ENCODE peak calls at places on chromosomes 12 and 14, in five cellular contexts. One of them, this sample, is unnamed.

GRCh38 chr14:74531467-74531866 is 37.9 kb downstream of the ISCA2 start:
- DNase-seq in left ventricle myocardium inferior: peak
- DNase-seq in colonic mucosa: peak
- DNase-seq in NT2/D1: peak
- DNase-seq in right lobe of liver: no peak
- DNase-seq in this sample: no peak

GRCh38 chr14:69259531-69260245 is at the start of gene GALNT16:
- DNase-seq in left ventricle myocardium inferior: peak
- DNase-seq in colonic mucosa: peak
- DNase-seq in right lobe of liver: no peak
- DNase-seq in NT2/D1: no peak
- DNase-seq in this sample: no peak

GRCh38 chr14:65949711-65950516 is 536.3 kb upstream of the CCDC196 start:
- DNase-seq in left ventricle myocardium inferior: peak
- DNase-seq in NT2/D1: no peak
- DNase-seq in colonic mucosa: peak
- DNase-seq in right lobe of liver: peak
- DNase-seq in this sample: peak

GRCh38 chr14:94961761-94962575 is 192.1 kb upstream of the GSC start:
- DNase-seq in colonic mucosa: no peak
- DNase-seq in NT2/D1: no peak
- DNase-seq in right lobe of liver: no peak
- DNase-seq in left ventricle myocardium inferior: no peak
- DNase-seq in this sample: no peak

GRCh38 chr12:124863409-124864325 is at the start of gene SCARB1:
- DNase-seq in left ventricle myocardium inferior: peak
- DNase-seq in colonic mucosa: peak
- DNase-seq in right lobe of liver: peak
- DNase-seq in NT2/D1: peak
- DNase-seq in this sample: peak

GRCh38 chr12:118922405-118922804 is 58.9 kb upstream of the SRRM4 start:
- DNase-seq in left ventricle myocardium inferior: no peak
- DNase-seq in NT2/D1: peak
- DNase-seq in right lobe of liver: no peak
- DNase-seq in colonic mucosa: no peak
- DNase-seq in this sample: no peak

GRCh38 chr12:125284087-125284486 is 218.9 kb downstream of the AACS start:
- DNase-seq in left ventricle myocardium inferior: no peak
- DNase-seq in colonic mucosa: no peak
- DNase-seq in NT2/D1: no peak
- DNase-seq in right lobe of liver: no peak
- DNase-seq in this sample: no peak

GRCh38 chr12:67161322-67161918 is 107.7 kb upstream of the CAND1 start:
- DNase-seq in colonic mucosa: peak
- DNase-seq in NT2/D1: peak
- DNase-seq in left ventricle myocardium inferior: no peak
- DNase-seq in right lobe of liver: no peak
- DNase-seq in this sample: no peak

GRCh38 chr12:63753743-63754142 is 26.0 kb upstream of the RXYLT1 start:
- DNase-seq in NT2/D1: no peak
- DNase-seq in colonic mucosa: no peak
- DNase-seq in left ventricle myocardium inferior: no peak
- DNase-seq in right lobe of liver: no peak
- DNase-seq in this sample: no peak

GRCh38 chr12:21296751-21297406 is 37.8 kb downstream of the SLCO1A2 start:
- DNase-seq in NT2/D1: no peak
- DNase-seq in right lobe of liver: no peak
- DNase-seq in colonic mucosa: no peak
- DNase-seq in left ventricle myocardium inferior: no peak
- DNase-seq in this sample: no peak

GRCh38 chr12:116687888-116688287 is 50.0 kb downstream of the SPRING1 start:
- DNase-seq in colonic mucosa: peak
- DNase-seq in NT2/D1: peak
- DNase-seq in left ventricle myocardium inferior: peak
- DNase-seq in right lobe of liver: no peak
- DNase-seq in this sample: no peak

GRCh38 chr12:114694436-114695304 is 10.7 kb upstream of the TBX3 start:
- DNase-seq in right lobe of liver: no peak
- DNase-seq in colonic mucosa: no peak
- DNase-seq in NT2/D1: no peak
- DNase-seq in left ventricle myocardium inferior: no peak
- DNase-seq in this sample: peak

GRCh38 chr14:99190696-99191662 is 81.0 kb downstream of the BCL11B start:
- DNase-seq in left ventricle myocardium inferior: no peak
- DNase-seq in NT2/D1: no peak
- DNase-seq in right lobe of liver: no peak
- DNase-seq in colonic mucosa: no peak
- DNase-seq in this sample: no peak

GRCh38 chr14:101354726-101355125 is 206.6 kb upstream of the DIO3 start:
- DNase-seq in right lobe of liver: no peak
- DNase-seq in colonic mucosa: no peak
- DNase-seq in NT2/D1: no peak
- DNase-seq in left ventricle myocardium inferior: no peak
- DNase-seq in this sample: peak

GRCh38 chr12:111578276-111578970 is 20.7 kb downstream of the ATXN2 start:
- DNase-seq in left ventricle myocardium inferior: no peak
- DNase-seq in right lobe of liver: no peak
- DNase-seq in NT2/D1: no peak
- DNase-seq in colonic mucosa: no peak
- DNase-seq in this sample: no peak

GRCh38 chr14:90168425-90169105 is 87.8 kb upstream of the PSMC1 start:
- DNase-seq in colonic mucosa: no peak
- DNase-seq in left ventricle myocardium inferior: no peak
- DNase-seq in NT2/D1: no peak
- DNase-seq in right lobe of liver: no peak
- DNase-seq in this sample: no peak

GRCh38 chr14:63787995-63788946 is 60.4 kb upstream of the SGPP1 start:
- DNase-seq in NT2/D1: no peak
- DNase-seq in colonic mucosa: no peak
- DNase-seq in left ventricle myocardium inferior: no peak
- DNase-seq in right lobe of liver: no peak
- DNase-seq in this sample: no peak

GRCh38 chr12:130666645-130667044 is 49.5 kb downstream of the RIMBP2 start:
- DNase-seq in right lobe of liver: no peak
- DNase-seq in NT2/D1: no peak
- DNase-seq in colonic mucosa: no peak
- DNase-seq in left ventricle myocardium inferior: no peak
- DNase-seq in this sample: no peak

GRCh38 chr12:5783274-5783920 is 161.7 kb downstream of the ANO2 start:
- DNase-seq in left ventricle myocardium inferior: no peak
- DNase-seq in NT2/D1: no peak
- DNase-seq in right lobe of liver: no peak
- DNase-seq in colonic mucosa: no peak
- DNase-seq in this sample: no peak

GRCh38 chr14:94689218-94689984 is 77.2 kb downstream of the SERPINA3 start:
- DNase-seq in colonic mucosa: peak
- DNase-seq in right lobe of liver: peak
- DNase-seq in left ventricle myocardium inferior: peak
- DNase-seq in NT2/D1: peak
- DNase-seq in this sample: peak

GRCh38 chr12:47995976-47996375 is 8.3 kb downstream of the COL2A1 start:
- DNase-seq in NT2/D1: no peak
- DNase-seq in right lobe of liver: no peak
- DNase-seq in colonic mucosa: no peak
- DNase-seq in left ventricle myocardium inferior: no peak
- DNase-seq in this sample: no peak

GRCh38 chr12:45909041-45909713 is 81.2 kb downstream of the SCAF11 start:
- DNase-seq in right lobe of liver: no peak
- DNase-seq in left ventricle myocardium inferior: no peak
- DNase-seq in colonic mucosa: no peak
- DNase-seq in NT2/D1: no peak
- DNase-seq in this sample: no peak

GRCh38 chr14:89198544-89199329 is 218.3 kb downstream of the FOXN3 start:
- DNase-seq in right lobe of liver: no peak
- DNase-seq in colonic mucosa: no peak
- DNase-seq in NT2/D1: no peak
- DNase-seq in left ventricle myocardium inferior: no peak
- DNase-seq in this sample: no peak

GRCh38 chr12:131251336-131252101 is 297.8 kb downstream of the ADGRD1 start:
- DNase-seq in NT2/D1: no peak
- DNase-seq in right lobe of liver: no peak
- DNase-seq in left ventricle myocardium inferior: no peak
- DNase-seq in colonic mucosa: no peak
- DNase-seq in this sample: no peak

GRCh38 chr12:90172524-90172923 is 463.9 kb upstream of the ATP2B1 start:
- DNase-seq in right lobe of liver: no peak
- DNase-seq in left ventricle myocardium inferior: no peak
- DNase-seq in NT2/D1: no peak
- DNase-seq in colonic mucosa: no peak
- DNase-seq in this sample: no peak

GRCh38 chr12:26034371-26035142 is 76.1 kb downstream of the RASSF8 start:
- DNase-seq in right lobe of liver: no peak
- DNase-seq in NT2/D1: no peak
- DNase-seq in left ventricle myocardium inferior: no peak
- DNase-seq in colonic mucosa: no peak
- DNase-seq in this sample: no peak

GRCh38 chr12:54047160-54047963 is 6.3 kb upstream of the HOXC4 start:
- DNase-seq in left ventricle myocardium inferior: no peak
- DNase-seq in right lobe of liver: no peak
- DNase-seq in colonic mucosa: no peak
- DNase-seq in NT2/D1: no peak
- DNase-seq in this sample: no peak
- H3K4me3 ChIP-seq in left ventricle myocardium inferior: peak
- H3K4me3 ChIP-seq in right lobe of liver: no peak
- H3K4me3 ChIP-seq in colonic mucosa: no peak
- H3K4me3 ChIP-seq in NT2/D1: peak
- H3K4me3 ChIP-seq in this sample: peak

DNA sequence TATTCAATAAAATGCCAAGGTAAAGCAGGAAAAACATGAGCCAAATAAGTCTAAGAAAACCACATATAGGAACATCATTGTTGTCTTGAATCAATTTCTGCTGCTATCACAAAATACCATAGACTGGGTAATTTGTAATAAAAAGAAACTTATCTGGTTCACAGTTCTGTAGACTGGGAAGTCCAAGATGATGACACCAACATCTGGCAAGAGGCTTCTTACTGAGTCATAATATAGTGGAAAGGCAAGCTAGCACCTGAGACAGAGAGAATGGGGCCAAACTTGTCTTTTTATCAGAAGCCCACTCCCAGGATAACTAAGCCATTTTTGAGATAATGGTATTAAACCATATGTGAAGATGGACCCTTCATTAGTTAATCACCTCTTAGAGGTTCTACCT is 975.9 kb downstream of the FLRT2 start:
- DNase-seq in NT2/D1: no peak
- DNase-seq in right lobe of liver: no peak
- DNase-seq in left ventricle myocardium inferior: no peak
- DNase-seq in colonic mucosa: no peak
- DNase-seq in this sample: no peak
- H3K4me3 ChIP-seq in NT2/D1: no peak
- H3K4me3 ChIP-seq in right lobe of liver: no peak
- H3K4me3 ChIP-seq in left ventricle myocardium inferior: no peak
- H3K4me3 ChIP-seq in colonic mucosa: no peak
- H3K4me3 ChIP-seq in this sample: no peak

DNA sequence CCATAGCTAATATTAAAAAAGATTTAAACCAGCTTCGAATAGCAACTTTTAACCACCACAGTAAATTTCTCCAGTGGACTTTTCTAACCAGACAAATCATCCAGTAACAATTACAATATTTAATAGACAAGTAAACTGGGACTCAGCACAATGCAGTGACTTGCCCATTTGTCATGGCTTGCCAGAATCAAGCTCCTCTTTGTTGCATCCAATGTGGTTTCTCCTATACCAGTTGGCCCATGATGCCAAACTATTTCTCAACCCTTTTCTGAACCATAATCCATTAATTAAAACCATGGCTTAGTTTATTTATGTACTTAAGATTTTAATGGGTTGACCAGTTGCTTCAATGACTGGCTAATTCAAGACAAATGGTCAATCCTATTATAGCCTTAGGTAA is 64.4 kb downstream of the DIO2 start:
- DNase-seq in NT2/D1: no peak
- DNase-seq in right lobe of liver: no peak
- DNase-seq in left ventricle myocardium inferior: no peak
- DNase-seq in colonic mucosa: no peak
- DNase-seq in this sample: no peak
- H3K4me3 ChIP-seq in NT2/D1: no peak
- H3K4me3 ChIP-seq in right lobe of liver: no peak
- H3K4me3 ChIP-seq in left ventricle myocardium inferior: no peak
- H3K4me3 ChIP-seq in colonic mucosa: no peak
- H3K4me3 ChIP-seq in this sample: no peak

GRCh38 chr12:132610051-132610759 is at the start of gene LRCOL1:
- DNase-seq in NT2/D1: no peak
- DNase-seq in right lobe of liver: no peak
- DNase-seq in left ventricle myocardium inferior: peak
- DNase-seq in colonic mucosa: no peak
- DNase-seq in this sample: no peak
- H3K4me3 ChIP-seq in NT2/D1: no peak
- H3K4me3 ChIP-seq in right lobe of liver: no peak
- H3K4me3 ChIP-seq in left ventricle myocardium inferior: peak
- H3K4me3 ChIP-seq in colonic mucosa: no peak
- H3K4me3 ChIP-seq in this sample: no peak

This sample was measured in RWPE2.